ENCODE peak calls at places on chromosome 21, in five cellular contexts. E is right lobe of liver; N is anterior cingulate cortex; P is GM23338; J is stimulated activated CD4-positive, alpha-beta T cell treated with anti-CD3 and anti-CD28 coated beads, Interleukin-12 subunit alpha, Interleukin-12 subunit beta, amount 100 ng/mL, for 4 hours. H is an unnamed sample.

GRCh38 chr21:41750051-41750450 is 16.8 kb downstream of the RIPK4 start:
- DNase-seq in N (no peak), E (no peak), J (no peak), P (no peak), H (no peak)

GRCh38 chr21:46084709-46085108 is 13.2 kb upstream of the COL6A2 start:
- DNase-seq in J (no peak), E (no peak), P (no peak), N (no peak), H (no peak)

GRCh38 chr21:45529785-45530422 is 12.3 kb downstream of the SLC19A1 start:
- DNase-seq in E (no peak), N (no peak), P (no peak), J (no peak), H (no peak)

GRCh38 chr21:26736449-26736848 is 108.8 kb downstream of the ADAMTS1 start:
- DNase-seq in N (no peak), P (no peak), E (no peak), J (no peak), H (no peak)

GRCh38 chr21:28485301-28486022 is 507.2 kb downstream of the LTN1 start:
- DNase-seq in J (no peak), E (no peak), N (no peak), P (no peak), H (no peak)

GRCh38 chr21:41396452-41397107 is 29.5 kb upstream of the MX1 start:
- DNase-seq in J (no peak), E (no peak), N (no peak), P (peak), H (no peak)

GRCh38 chr21:27703806-27704205 is 736.9 kb upstream of the ADAMTS5 start:
- DNase-seq in N (no peak), P (no peak), J (no peak), E (no peak), H (no peak)

GRCh38 chr21:34037446-34037845 is 35.9 kb upstream of the MRPS6 start:
- DNase-seq in P (no peak), J (no peak), E (peak), N (no peak), H (no peak)

GRCh38 chr21:16579538-16579937 is 849.8 kb downstream of the USP25 start:
- DNase-seq in J (no peak), P (no peak), E (no peak), N (no peak), H (no peak)

GRCh38 chr21:39050839-39051560 is 132.3 kb downstream of the PSMG1 start:
- DNase-seq in N (no peak), P (no peak), J (no peak), E (no peak), H (no peak)

GRCh38 chr21:39114871-39115658 is 68.2 kb downstream of the PSMG1 start:
- DNase-seq in N (no peak), J (no peak), E (no peak), P (no peak), H (no peak)

GRCh38 chr21:43195131-43196021 is 26.6 kb downstream of the CRYAA start:
- DNase-seq in P (no peak), J (no peak), N (no peak), E (no peak), H (no peak)

GRCh38 chr21:44867999-44868700 is 5.3 kb downstream of the PTTG1IP start:
- DNase-seq in E (no peak), N (no peak), P (no peak), J (no peak), H (no peak)

GRCh38 chr21:33825419-33825818 is 90.2 kb downstream of the ATP5PO start:
- DNase-seq in N (no peak), E (no peak), P (no peak), J (no peak), H (no peak)

GRCh38 chr21:34639882-34640788 is 25.2 kb upstream of the RCAN1 start:
- DNase-seq in E (no peak), J (peak), N (no peak), P (no peak), H (no peak)

GRCh38 chr21:42093991-42094417 is 22.9 kb downstream of the UMODL1 start:
- DNase-seq in N (no peak), J (no peak), E (no peak), P (no peak), H (peak)

GRCh38 chr21:25586242-25586805 is 21.0 kb downstream of the MRPL39 start:
- DNase-seq in P (no peak), J (no peak), E (no peak), N (no peak), H (no peak)

GRCh38 chr21:34630536-34631143 is 15.7 kb upstream of the RCAN1 start:
- DNase-seq in E (no peak), P (peak), J (no peak), N (no peak), H (peak)

GRCh38 chr21:46393451-46393940 is 65.2 kb upstream of the DIP2A start:
- DNase-seq in N (no peak), P (no peak), J (no peak), E (no peak), H (no peak)

GRCh38 chr21:44574457-44575306 is 1.2 kb downstream of the KRTAP10-4 start:
- DNase-seq in P (peak), J (no peak), E (peak), N (no peak), H (no peak)